ENCODE peak calls at places on chromosomes 11 and 22, in four cellular contexts. N is uterus, B is epithelial cell of esophagus, W is AG10803. G is an unnamed sample.

GRCh38 chr11:69444381-69445130 is 36.9 kb upstream of the LINC01488 start:
- DNase-seq in N (peak), W (peak), B (peak), G (peak)

GRCh38 chr11:130055637-130056036 is 14.1 kb upstream of the APLP2 start:
- DNase-seq in W (peak), B (peak), N (no peak), G (no peak)

GRCh38 chr11:123494195-123495050 is 64.4 kb downstream of the GRAMD1B start:
- DNase-seq in W (peak), N (no peak), B (peak), G (no peak)

GRCh38 chr11:27718346-27718852 is 18.1 kb upstream of the BDNF start:
- DNase-seq in W (peak), B (peak), N (no peak), G (no peak)

GRCh38 chr11:109731451-109731850 is 309.5 kb downstream of the C11orf87 start:
- DNase-seq in N (no peak), W (no peak), B (no peak), G (no peak)

GRCh38 chr11:7577883-7578242 is 64.1 kb downstream of the PPFIBP2 start:
- DNase-seq in B (peak), N (no peak), W (peak), G (no peak)

GRCh38 chr22:19571207-19571795 is 47.1 kb upstream of the CLDN5 start:
- DNase-seq in W (no peak), B (no peak), N (no peak), G (no peak)

GRCh38 chr11:21625982-21626381 is 566.9 kb upstream of the ANO5 start:
- DNase-seq in B (peak), N (no peak), W (no peak), G (no peak)

GRCh38 chr11:88629496-88629895 is 292.0 kb upstream of the CTSC start:
- DNase-seq in N (no peak), B (peak), W (no peak), G (no peak)

GRCh38 chr11:16776716-16777115 is 38.3 kb downstream of the C11orf58 start:
- DNase-seq in W (peak), B (no peak), N (no peak), G (peak)

GRCh38 chr11:9489366-9489765 is 28.6 kb downstream of the ZNF143 start:
- DNase-seq in W (peak), B (peak), N (no peak), G (no peak)

GRCh38 chr11:120400564-120401364 is 64.6 kb downstream of the ARHGEF12 start:
- DNase-seq in W (peak), N (no peak), B (peak), G (no peak)

GRCh38 chr11:120399312-120399711 is 63.1 kb downstream of the ARHGEF12 start:
- DNase-seq in B (peak), W (no peak), N (no peak), G (no peak)

GRCh38 chr11:120404495-120404894 is 68.3 kb downstream of the ARHGEF12 start:
- DNase-seq in W (no peak), N (no peak), B (no peak), G (no peak)

GRCh38 chr11:120403966-120404365 is 67.8 kb downstream of the ARHGEF12 start:
- DNase-seq in B (no peak), N (no peak), W (no peak), G (no peak)

GRCh38 chr11:120401506-120401905 is 65.3 kb downstream of the ARHGEF12 start:
- DNase-seq in B (peak), W (no peak), N (no peak), G (no peak)
- H3K4me3 ChIP-seq in B (no peak), W (no peak), N (no peak), G (no peak)

GRCh38 chr22:37269930-37270678 is 12.2 kb upstream of the CYTH4 start:
- DNase-seq in N (no peak), B (no peak), W (no peak), G (no peak)

GRCh38 chr22:37267128-37267587 is 15.2 kb upstream of the CYTH4 start:
- DNase-seq in N (no peak), B (no peak), W (no peak), G (no peak)

GRCh38 chr22:37267661-37268413 is 14.5 kb upstream of the CYTH4 start:
- DNase-seq in W (no peak), B (no peak), N (no peak), G (no peak)

GRCh38 chr22:37263966-37264887 is 18.1 kb upstream of the CYTH4 start:
- DNase-seq in N (no peak), B (peak), W (no peak), G (no peak)

GRCh38 chr22:37266581-37267127 is 15.7 kb upstream of the CYTH4 start:
- DNase-seq in W (no peak), N (no peak), B (no peak), G (no peak)
- H3K4me3 ChIP-seq in W (peak), N (no peak), B (no peak), G (peak)

DNA sequence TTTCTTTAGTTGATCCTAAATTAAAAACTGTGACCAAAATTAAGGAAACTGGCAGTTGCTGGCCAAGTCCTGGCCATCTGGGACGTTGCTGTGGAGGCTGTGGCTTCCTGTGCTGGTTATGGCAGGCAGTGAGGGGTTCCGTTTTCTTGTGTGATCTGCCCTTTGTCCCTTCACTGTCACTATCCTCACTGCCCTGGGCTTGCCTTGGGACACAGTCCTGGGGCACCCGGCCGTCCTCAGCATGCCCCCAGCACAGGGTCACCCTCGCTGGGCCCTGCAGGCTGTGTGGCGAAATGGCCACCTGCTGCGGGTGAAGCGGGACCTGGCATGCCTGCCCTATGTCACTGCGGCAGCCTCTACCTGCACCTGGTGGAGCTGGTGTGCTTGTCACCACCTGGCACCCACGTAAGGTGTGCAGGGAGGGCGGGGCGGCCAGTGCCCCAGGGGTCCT is 52.5 kb upstream of the SLC22A12 start:
- DNase-seq in N (no peak), B (no peak), W (no peak), G (no peak)
- H3K4me3 ChIP-seq in N (no peak), B (no peak), W (no peak), G (no peak)

GRCh38 chr11:58632510-58632909 is 10.0 kb downstream of the CNTF start:
- DNase-seq in B (no peak), W (no peak), N (no peak), G (no peak)
- H3K4me3 ChIP-seq in B (no peak), W (no peak), N (no peak), G (no peak)

GRCh38 chr11:119117004-119117706 is 4.2 kb upstream of the HINFP start:
- DNase-seq in B (no peak), N (no peak), W (no peak), G (peak)

GRCh38 chr11:119121811-119122124 is 388 bp downstream of the HINFP start:
- DNase-seq in W (no peak), B (no peak), N (no peak), G (no peak)

GRCh38 chr11:119118227-119118626 is 3.2 kb upstream of the HINFP start:
- DNase-seq in W (no peak), B (no peak), N (no peak), G (no peak)

GRCh38 chr11:119120639-119121007 is 757 bp upstream of the HINFP start:
- DNase-seq in B (no peak), W (peak), N (no peak), G (no peak)

DNA sequence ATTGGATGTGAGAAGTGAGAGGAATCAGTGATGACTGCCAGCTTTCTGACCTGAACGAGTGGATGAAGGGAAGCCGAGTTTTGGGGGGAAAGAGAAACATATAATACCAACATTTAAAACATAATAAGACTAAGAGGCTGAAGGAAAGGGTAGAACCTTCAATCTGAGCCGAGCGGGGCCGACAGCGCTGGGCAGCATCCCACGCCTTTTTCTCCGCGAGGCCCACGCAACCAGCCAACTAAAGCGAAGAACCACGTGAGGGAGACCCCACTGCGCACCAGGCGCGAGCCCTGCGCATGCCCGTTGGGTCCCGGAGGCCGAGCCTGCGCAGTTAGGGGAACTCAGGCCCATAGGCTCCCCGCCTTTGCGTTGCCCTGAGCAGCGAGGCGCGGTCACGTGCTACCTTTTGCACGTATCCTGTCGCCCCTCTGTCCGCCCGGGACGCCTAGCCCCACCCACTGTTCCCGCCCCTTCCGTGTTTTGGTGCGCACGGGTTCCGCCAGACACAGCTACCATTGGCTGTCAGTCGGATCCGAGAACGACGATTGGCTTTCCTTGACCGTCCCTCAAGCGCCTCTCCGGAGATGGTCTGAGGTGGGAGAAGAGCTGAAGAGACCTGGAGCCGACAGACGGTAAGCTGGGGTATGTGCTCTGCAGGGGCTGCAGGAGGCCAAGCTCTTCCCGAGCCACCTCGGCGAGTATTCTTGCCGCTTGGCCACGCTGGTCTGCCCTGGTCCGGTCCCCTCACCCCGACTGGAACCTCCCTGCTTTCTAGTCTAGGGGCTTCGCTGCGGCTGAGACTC is at the start of gene HINFP:
- DNase-seq in W (peak), N (peak), B (peak), G (peak)
- H3K4me3 ChIP-seq in W (peak), N (peak), B (peak), G (peak)

GRCh38 chr11:1459219-1459575 is 27.4 kb downstream of the MOB2 start:
- DNase-seq in N (no peak), B (no peak), W (no peak), G (no peak)
- H3K4me3 ChIP-seq in N (peak), B (no peak), W (no peak), G (peak)

GRCh38 chr22:38082986-38083710 is 836 bp downstream of the SLC16A8 start:
- DNase-seq in B (no peak), W (no peak), N (no peak), G (no peak)

GRCh38 chr22:38080847-38081635 is 2.9 kb downstream of the SLC16A8 start:
- DNase-seq in N (no peak), W (peak), B (peak), G (no peak)

GRCh38 chr22:38080468-38080846 is 3.5 kb downstream of the SLC16A8 start:
- DNase-seq in B (no peak), W (no peak), N (no peak), G (no peak)

GRCh38 chr22:38081636-38081940 is 2.4 kb downstream of the SLC16A8 start:
- DNase-seq in B (no peak), W (no peak), N (no peak), G (no peak)

DNA sequence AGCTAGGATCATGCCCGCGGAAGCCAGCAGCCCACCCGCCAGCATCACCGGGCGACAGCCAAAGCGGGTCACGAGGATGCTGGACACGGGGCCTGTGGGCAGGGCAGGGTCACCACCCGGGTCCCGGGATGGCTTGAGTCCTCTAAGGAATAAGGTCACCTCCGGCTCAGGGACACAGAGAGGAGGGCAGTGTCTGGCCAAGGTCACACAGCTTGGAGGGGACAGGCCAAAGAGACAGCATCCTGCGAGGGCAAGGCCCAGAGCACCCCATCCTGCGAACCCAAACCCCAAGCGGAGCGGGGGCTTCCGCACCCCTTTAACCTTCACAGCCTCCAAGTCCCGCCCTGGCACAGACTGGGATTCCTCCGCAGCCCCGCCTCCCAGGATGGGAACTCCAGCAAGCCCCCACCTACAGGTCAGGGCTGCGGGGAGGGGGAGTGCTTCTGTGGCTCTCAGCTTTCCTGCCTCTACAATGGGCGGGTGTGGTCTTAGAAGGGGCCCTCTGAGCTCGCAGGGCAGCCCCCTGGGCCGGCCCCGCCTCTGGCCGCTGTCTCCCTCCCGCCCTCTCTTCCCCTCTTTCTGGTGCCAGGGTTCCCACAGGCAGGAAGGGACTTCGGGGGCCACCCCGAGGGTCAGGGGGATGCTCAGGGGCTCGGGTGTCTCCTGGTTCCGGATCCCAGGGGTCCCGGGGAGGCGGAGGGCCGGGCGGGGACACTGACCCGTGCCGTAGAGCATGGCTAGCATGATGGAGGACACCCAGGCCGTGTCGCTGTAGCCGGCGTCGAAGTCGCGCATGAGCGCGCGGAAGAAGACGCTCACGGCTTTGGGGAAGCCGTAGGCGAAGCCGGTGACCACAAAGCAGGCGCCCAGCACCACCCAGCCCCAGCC is 1.8 kb downstream of the SLC16A8 start:
- DNase-seq in W (no peak), B (no peak), N (no peak), G (no peak)
- H3K4me3 ChIP-seq in W (no peak), B (no peak), N (no peak), G (peak)

GRCh38 chr22:49657974-49658550 is 169.6 kb downstream of the BRD1 start:
- DNase-seq in N (no peak), W (no peak), B (no peak), G (no peak)
- H3K4me3 ChIP-seq in N (no peak), W (no peak), B (no peak), G (peak)

DNA sequence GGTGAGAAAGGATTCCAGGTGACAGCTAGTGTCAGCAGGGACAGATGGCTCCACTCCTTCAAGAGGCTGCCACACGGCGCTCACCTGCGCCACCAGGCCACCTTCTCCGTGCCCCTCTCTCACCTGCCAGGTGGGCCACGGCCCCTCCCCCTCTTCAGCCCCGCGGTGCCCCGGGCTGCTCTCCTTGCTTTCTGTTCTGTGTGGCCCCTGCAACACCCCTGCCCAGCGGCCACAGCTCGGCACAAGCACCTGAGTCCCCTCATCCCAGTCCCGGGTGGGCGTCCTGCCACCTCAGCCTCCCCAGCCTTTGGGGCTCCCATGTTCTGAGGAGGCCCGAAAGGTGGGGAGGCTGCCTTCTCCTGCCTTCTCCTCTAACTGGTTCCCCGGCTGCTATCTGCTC is 46.4 kb downstream of the APOL1 start:
- DNase-seq in N (no peak), B (no peak), W (no peak), G (no peak)
- H3K4me3 ChIP-seq in N (no peak), B (no peak), W (no peak), G (no peak)

GRCh38 chr11:66291706-66292542 is at the start of gene TMEM151A:
- DNase-seq in N (no peak), B (no peak), W (no peak), G (no peak)
- H3K4me3 ChIP-seq in N (no peak), B (no peak), W (no peak), G (peak)